ENCODE peak calls at places on chromosomes 6 and 20, in four cellular contexts. E is lower leg skin; S is stimulated activated CD4-positive, alpha-beta T cell treated with anti-CD3 and anti-CD28 coated beads, Interleukin-12 subunit alpha, Interleukin-12 subunit beta, amount 100 ng/mL, for 4 hours; B is activated CD4-positive, alpha-beta T cell treated with anti-CD3 and anti-CD28 coated beads, Interleukin-2, amount 10 ng/mL, durations not matched to agents 7 days and 5 days. U is an unnamed sample.

GRCh38 chr6:159174263-159174974 is 5.2 kb downstream of the FNDC1 start:
- DNase-seq in E (peak), S (peak), B (peak), U (peak)

GRCh38 chr6:127102299-127102698 is 16.2 kb upstream of the RSPO3 start:
- DNase-seq in E (no peak), S (no peak), B (no peak), U (no peak)

GRCh38 chr20:31560900-31561598 is 44.0 kb upstream of the ID1 start:
- DNase-seq in E (no peak), S (no peak), B (no peak), U (no peak)

GRCh38 chr6:107991939-107992560 is 34.0 kb upstream of the SEC63 start:
- DNase-seq in E (no peak), S (no peak), B (no peak), U (no peak)

GRCh38 chr6:44452725-44453124 is 65.2 kb downstream of the CDC5L start:
- DNase-seq in E (no peak), S (no peak), B (no peak), U (no peak)

GRCh38 chr20:1341561-1342265 is 12.8 kb upstream of the SDCBP2 start:
- DNase-seq in E (no peak), S (no peak), B (no peak), U (no peak)

GRCh38 chr6:165325609-165326008 is 16.2 kb upstream of the C6orf118 start:
- DNase-seq in E (no peak), S (no peak), B (no peak), U (no peak)

GRCh38 chr6:4359108-4359710 is 223.8 kb upstream of the ECI2 start:
- DNase-seq in E (peak), S (no peak), B (no peak), U (no peak)

GRCh38 chr6:2895072-2895471 is 8.0 kb downstream of the SERPINB9 start:
- DNase-seq in E (peak), S (no peak), B (no peak), U (no peak)

GRCh38 chr6:79544299-79544927 is 7.2 kb upstream of the LCA5 start:
- DNase-seq in E (no peak), S (no peak), B (no peak), U (no peak)

GRCh38 chr6:136123464-136123863 is 126.6 kb downstream of the MTFR2 start:
- DNase-seq in E (no peak), S (no peak), B (no peak), U (no peak)

GRCh38 chr6:8481727-8482126 is 46.4 kb upstream of the SLC35B3 start:
- DNase-seq in E (no peak), S (no peak), B (no peak), U (no peak)

GRCh38 chr6:71489736-71490135 is 201.1 kb downstream of the OGFRL1 start:
- DNase-seq in E (no peak), S (no peak), B (no peak), U (no peak)

GRCh38 chr6:50825375-50826036 is 6.8 kb downstream of the TFAP2B start:
- DNase-seq in E (peak), S (no peak), B (no peak), U (no peak)

GRCh38 chr20:21507275-21508229 is 6.3 kb downstream of the NKX2-2 start:
- DNase-seq in E (no peak), S (no peak), B (no peak), U (peak)

GRCh38 chr20:57529160-57529585 is 4.2 kb upstream of the CTCFL start:
- DNase-seq in E (no peak), S (no peak), B (no peak), U (no peak)

GRCh38 chr6:114287461-114287860 is 55.4 kb downstream of the HS3ST5 start:
- DNase-seq in E (no peak), S (no peak), B (no peak), U (no peak)

GRCh38 chr6:72286911-72287311 is 335.0 kb upstream of the KCNQ5 start:
- DNase-seq in E (no peak), S (no peak), B (no peak), U (no peak)

GRCh38 chr6:97189767-97190166 is 93.2 kb downstream of the MMS22L start:
- DNase-seq in E (no peak), S (no peak), B (no peak), U (no peak)

GRCh38 chr20:61560361-61560853 is 308.3 kb downstream of the CDH4 start:
- DNase-seq in E (no peak), S (no peak), B (no peak), U (no peak)

GRCh38 chr20:47361268-47361665 is 4.8 kb upstream of the ZMYND8 start:
- DNase-seq in E (no peak), S (no peak), B (no peak), U (no peak)

GRCh38 chr6:8157839-8158238 is 55.5 kb upstream of the EEF1E1 start:
- DNase-seq in E (no peak), S (no peak), B (no peak), U (no peak)

GRCh38 chr6:50994026-50994720 is 175.5 kb downstream of the TFAP2B start:
- DNase-seq in E (no peak), S (no peak), B (no peak), U (no peak)

GRCh38 chr20:63049561-63050221 is 42.9 kb upstream of the BHLHE23 start:
- DNase-seq in E (no peak), S (no peak), B (no peak), U (no peak)

GRCh38 chr6:53496797-53497196 is 48.1 kb downstream of the GCLC start:
- DNase-seq in E (no peak), S (no peak), B (no peak), U (no peak)

GRCh38 chr6:89792881-89793280 is 26.7 kb downstream of the MDN1 start:
- DNase-seq in E (no peak), S (no peak), B (peak), U (peak)